ENCODE peak calls at places on chromosomes 1 and 21, in nine cellular contexts. S is neural progenitor cell, Q is GM23338, D is PC-3, V is MM.1S, I is OCI-LY7, Y is SK-N-SH, N is HCT116, U is GM23248. G is an unnamed sample.
A peak's percentile ranks its signal among the peaks of the same experiment; 100 is the strongest.

GRCh38 chr1:21537932-21538630 is 28.9 kb downstream of the ALPL start:
- DNase-seq in D (no peak), Q (peak; percentile 52), S (no peak), I (no peak), V (no peak), N (no peak), U (peak; percentile 31), Y (no peak), G (no peak)

GRCh38 chr1:213242883-213243282 is 191.8 kb downstream of the RPS6KC1 start:
- DNase-seq in S (no peak), V (no peak), Y (no peak), Q (no peak), D (no peak), N (no peak), U (no peak), I (no peak), G (no peak)

GRCh38 chr1:29703596-29703995 is 467.3 kb downstream of the PTPRU start:
- DNase-seq in V (no peak), Q (peak; percentile 74), N (no peak), U (peak; percentile 74), S (peak; percentile 72), Y (peak; percentile 81), D (peak; percentile 59), I (peak; percentile 11), G (peak; percentile 50)

GRCh38 chr1:212752256-212752933 is 39.2 kb downstream of the NSL1 start:
- DNase-seq in S (no peak), U (peak; percentile 69), D (no peak), Q (no peak), I (peak; percentile 14), Y (no peak), N (no peak), V (no peak), G (no peak)

GRCh38 chr1:168654198-168654910 is 74.7 kb downstream of the DPT start:
- DNase-seq in V (no peak), N (no peak), U (peak; percentile 77), S (no peak), D (peak; percentile 51), Y (no peak), Q (no peak), I (no peak), G (no peak)

GRCh38 chr1:193545171-193545570 is 358.8 kb upstream of the B3GALT2 start:
- DNase-seq in N (no peak), D (no peak), U (no peak), Q (no peak), V (no peak), S (no peak), I (no peak), Y (no peak), G (no peak)

GRCh38 chr1:23376890-23377811 is 7.5 kb upstream of the ZNF436 start:
- DNase-seq in Y (no peak), S (peak; percentile 22), I (no peak), V (no peak), D (peak; percentile 89), N (peak; percentile 54), U (peak; percentile 91), Q (no peak), G (peak; percentile 49)

GRCh38 chr21:46188226-46189212 is 4.3 kb upstream of the SPATC1L start:
- DNase-seq in Y (peak; percentile 72), I (no peak), Q (peak; percentile 28), D (peak; percentile 83), S (no peak), V (no peak), U (peak; percentile 85), N (peak; percentile 28), G (peak; percentile 76)

GRCh38 chr1:19043579-19044443 is 87.3 kb upstream of the IFFO2 start:
- DNase-seq in V (no peak), Y (peak; percentile 9), N (no peak), S (no peak), D (no peak), I (no peak), U (no peak), Q (no peak), G (no peak)

GRCh38 chr1:230120289-230120948 is 53.4 kb downstream of the GALNT2 start:
- DNase-seq in I (no peak), Y (no peak), S (no peak), U (peak; percentile 29), V (no peak), D (no peak), N (no peak), Q (no peak), G (no peak)

GRCh38 chr1:229689273-229689672 is 63.2 kb downstream of the URB2 start:
- DNase-seq in U (no peak), N (no peak), I (no peak), Y (no peak), S (no peak), D (no peak), V (no peak), Q (no peak), G (no peak)

GRCh38 chr1:54996359-54996868 is 2.3 kb upstream of the BSND start:
- DNase-seq in N (peak; percentile 58), D (peak; percentile 84), V (peak; percentile 83), S (peak; percentile 89), Q (peak; percentile 95), I (peak; percentile 75), Y (peak; percentile 96), U (peak; percentile 78), G (peak; percentile 82)

GRCh38 chr1:93989601-93990000 is 80.4 kb upstream of the GCLM start:
- DNase-seq in V (no peak), N (no peak), Q (no peak), U (no peak), I (no peak), D (no peak), S (no peak), Y (no peak), G (no peak)

GRCh38 chr1:244319283-244320132 is 132.2 kb downstream of the ADSS2 start:
- DNase-seq in Y (no peak), S (no peak), U (peak; percentile 95), Q (no peak), D (peak; percentile 69), N (no peak), I (peak; percentile 7), V (no peak), G (no peak)

GRCh38 chr1:101238041-101238515 is 1.3 kb downstream of the S1PR1 start:
- DNase-seq in V (no peak), I (peak; percentile 73), S (peak; percentile 62), D (no peak), Y (no peak), U (peak; percentile 50), Q (peak; percentile 52), N (no peak), G (no peak)

GRCh38 chr21:32597205-32597604 is 11.9 kb upstream of the TCP10L start:
- DNase-seq in Q (no peak), V (no peak), I (no peak), U (peak; percentile 97), D (peak; percentile 98), S (no peak), N (peak; percentile 77), Y (no peak), G (no peak)

GRCh38 chr1:54543729-54544496 is 4.1 kb upstream of the ACOT11 start:
- DNase-seq in Q (no peak), N (no peak), S (no peak), Y (peak; percentile 78), U (peak; percentile 86), I (no peak), D (no peak), V (no peak), G (no peak)

GRCh38 chr1:62228139-62228882 is 33.7 kb downstream of the L1TD1 start:
- DNase-seq in Q (no peak), V (no peak), D (no peak), I (no peak), U (no peak), S (no peak), N (no peak), Y (no peak), G (no peak)

GRCh38 chr1:241356519-241357365 is at the start of gene RGS7:
- DNase-seq in Y (peak; percentile 97), I (no peak), N (no peak), S (peak; percentile 86), Q (peak; percentile 75), D (no peak), U (peak; percentile 62), V (peak; percentile 76), G (peak; percentile 86)

GRCh38 chr1:246372502-246372901 is 134.6 kb downstream of the SMYD3 start:
- DNase-seq in U (no peak), D (no peak), Y (no peak), I (no peak), Q (peak; percentile 18), S (peak; percentile 9), V (no peak), N (no peak), G (no peak)

GRCh38 chr1:11730429-11730861 is 5.5 kb upstream of the AGTRAP start:
- DNase-seq in U (peak; percentile 77), I (peak; percentile 82), Q (no peak), S (no peak), Y (no peak), D (peak; percentile 31), V (peak; percentile 74), N (no peak), G (no peak)

GRCh38 chr1:87330201-87330953 is 1.7 kb downstream of the LMO4 start:
- DNase-seq in Q (peak; percentile 79), N (no peak), S (peak; percentile 76), D (peak; percentile 33), Y (no peak), V (peak; percentile 54), U (peak; percentile 61), I (no peak), G (peak; percentile 44)

GRCh38 chr1:67645495-67646144 is 39.4 kb upstream of the GADD45A start:
- DNase-seq in V (no peak), U (peak; percentile 29), N (no peak), Y (no peak), Q (no peak), D (peak; percentile 37), I (no peak), S (peak; percentile 49), G (peak; percentile 70)
- TF ChIP-seq EZH2phosphoT487 in V (no peak), U (no peak), N (no peak), Y (no peak), Q (no peak), D (no peak), I (no peak), S (no peak), G (no peak)

GRCh38 chr21:42672699-42673458 is 19.5 kb downstream of the PDE9A start:
- DNase-seq in Y (no peak), V (no peak), N (no peak), D (peak; percentile 90), S (peak; percentile 64), I (no peak), Q (no peak), U (peak; percentile 46), G (peak; percentile 71)
- H4K20me1 ChIP-seq in Y (no peaks in the 10 kb centered on the region), V (no peaks in the 10 kb centered on the region), N (no peaks in the 10 kb centered on the region), D (peaks cover 3% of the 10 kb centered on the region), S (peaks cover 96% of the 10 kb centered on the region), I (no peaks in the 10 kb centered on the region), Q (peaks cover 40% of the 10 kb centered on the region), U (no peaks in the 10 kb centered on the region), G (no peaks in the 10 kb centered on the region)

DNA sequence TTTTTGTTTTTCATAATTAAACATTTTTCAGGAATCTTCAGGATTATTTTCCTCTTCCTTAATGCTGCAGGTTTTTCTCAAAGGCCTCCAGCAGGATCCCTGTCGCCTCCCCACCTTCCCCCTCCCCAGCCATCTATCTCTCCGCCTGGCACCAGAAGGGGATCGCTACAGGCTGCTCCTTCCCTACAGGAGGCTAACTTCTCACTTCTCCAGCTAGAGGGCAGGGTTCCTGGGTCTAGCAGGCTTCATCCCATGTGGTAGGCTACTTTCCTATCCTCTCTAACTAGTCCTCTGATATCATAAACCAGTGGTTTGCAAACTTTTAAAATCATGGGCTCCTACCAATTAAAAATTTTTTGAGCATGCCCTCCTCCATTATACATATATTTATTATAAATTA is 104.1 kb downstream of the KCNN3 start:
- DNase-seq in N (peak; percentile 38), Q (peak; percentile 82), V (peak; percentile 33), U (peak; percentile 50), I (peak; percentile 25), Y (peak; percentile 68), S (peak; percentile 54), D (peak; percentile 66), G (peak; percentile 46)
- TF ChIP-seq EZH2phosphoT487 in N (no peak), Q (no peak), V (no peak), U (no peak), I (no peak), Y (no peak), S (no peak), D (no peak), G (no peak)

GRCh38 chr1:231418741-231419107 is 3.4 kb downstream of the EGLN1 start:
- DNase-seq in S (no peak), Y (no peak), I (no peak), U (no peak), D (no peak), N (no peak), Q (no peak), V (no peak), G (no peak)
- H4K20me1 ChIP-seq in S (peaks cover 75% of the 10 kb centered on the region), Y (peaks cover 55% of the 10 kb centered on the region), I (peaks cover 25% of the 10 kb centered on the region), U (peaks cover 41% of the 10 kb centered on the region), D (peaks cover 49% of the 10 kb centered on the region), N (peaks cover 17% of the 10 kb centered on the region), Q (peaks cover 42% of the 10 kb centered on the region), V (no peaks in the 10 kb centered on the region), G (peaks cover 65% of the 10 kb centered on the region)

G was measured in hepatocyte.